ENCODE peak calls at places on chromosomes 11 and 22, in ten cellular contexts. K, I, S, E, D, P, Y, X, Q and J are unnamed samples.
A peak's percentile ranks its signal among the peaks of the same experiment; 100 is the strongest.

GRCh38 chr11:44957051-44957515 is 6.4 kb upstream of the TP53I11 start:
- DNase-seq in K (no peak), I (no peak), S (no peak), E (no peak), D (no peak), P (no peak), Y (no peak), X (no peak), Q (no peak), J (no peak)

GRCh38 chr11:112225753-112226061 is 521 bp upstream of the PTS start:
- DNase-seq in K (peak; percentile 2), I (no peak), S (no peak), E (no peak), D (no peak), P (peak; percentile 65), Y (no peak), X (no peak), Q (no peak), J (no peak)

GRCh38 chr22:21043856-21044535 is 1.8 kb upstream of the LRRC74B start:
- DNase-seq in K (no peak), I (no peak), S (no peak), E (no peak), D (no peak), P (no peak), Y (no peak), X (no peak), Q (no peak), J (no peak)

GRCh38 chr22:31626427-31627150 is 35.4 kb downstream of the PISD start:
- DNase-seq in K (no peak), I (no peak), S (no peak), E (no peak), D (no peak), P (no peak), Y (no peak), X (no peak), Q (no peak), J (no peak)

GRCh38 chr11:112156594-112157273 is 7.2 kb downstream of the IL18 start:
- DNase-seq in K (no peak), I (no peak), S (no peak), E (no peak), D (no peak), P (no peak), Y (no peak), X (no peak), Q (no peak), J (no peak)

GRCh38 chr11:111395081-111395480 is 16.0 kb upstream of the POU2AF1 start:
- DNase-seq in K (no peak), I (no peak), S (no peak), E (no peak), D (no peak), P (no peak), Y (no peak), X (no peak), Q (no peak), J (no peak)

GRCh38 chr11:59012942-59013256 is 73.2 kb upstream of the GLYATL1B start:
- DNase-seq in K (no peak), I (no peak), S (no peak), E (no peak), D (no peak), P (no peak), Y (no peak), X (no peak), Q (no peak), J (no peak)

GRCh38 chr22:37982938-37983859 is 1.2 kb downstream of the SOX10 start:
- DNase-seq in K (no peak), I (no peak), S (no peak), E (no peak), D (no peak), P (no peak), Y (no peak), X (no peak), Q (no peak), J (no peak)

GRCh38 chr11:133930767-133931448 is 25.9 kb downstream of the IGSF9B start:
- DNase-seq in K (no peak), I (no peak), S (no peak), E (no peak), D (no peak), P (no peak), Y (no peak), X (no peak), Q (no peak), J (no peak)

GRCh38 chr22:46690146-46690545 is 47.9 kb downstream of the CERK start:
- DNase-seq in K (no peak), I (no peak), S (no peak), E (no peak), D (no peak), P (no peak), Y (no peak), X (no peak), Q (no peak), J (no peak)

GRCh38 chr11:70699294-70700221 is 301.2 kb downstream of the CTTN start:
- DNase-seq in K (no peak), I (no peak), S (no peak), E (no peak), D (no peak), P (no peak), Y (no peak), X (no peak), Q (no peak), J (no peak)

GRCh38 chr11:35974878-35975578 is 31.2 kb downstream of the LDLRAD3 start:
- DNase-seq in K (no peak), I (no peak), S (no peak), E (no peak), D (no peak), P (no peak), Y (no peak), X (no peak), Q (no peak), J (no peak)

GRCh38 chr11:112584674-112585073 is 324.0 kb upstream of the PLET1 start:
- DNase-seq in K (no peak), I (no peak), S (no peak), E (no peak), D (no peak), P (no peak), Y (peak; percentile 39), X (no peak), Q (no peak), J (no peak)